ENCODE peak calls at places on chromosomes 6 and 20, in six cellular contexts. I is tibial artery, E is upper lobe of left lung, W is lung, C is lower lobe of right lung, K is heart left ventricle. H is an unnamed sample.
A peak's percentile ranks its signal among the peaks of the same experiment; 100 is the strongest.

GRCh38 chr6:548517-548916 is 108.4 kb downstream of the HUS1B start:
- DNase-seq in W (no peak), C (no peak), E (no peak), I (no peak), K (no peak), H (no peak)

GRCh38 chr6:20953019-20953418 is 418.8 kb downstream of the CDKAL1 start:
- DNase-seq in E (no peak), W (no peak), C (no peak), K (no peak), I (no peak), H (no peak)

GRCh38 chr20:47392015-47392720 is 35.7 kb upstream of the ZMYND8 start:
- DNase-seq in W (peak; percentile 44), I (no peak), K (no peak), E (peak; percentile 46), C (no peak), H (no peak)

GRCh38 chr20:3797592-3798404 is 1.7 kb downstream of the CDC25B start:
- DNase-seq in W (no peak), E (no peak), I (no peak), K (no peak), C (peak; percentile 34), H (no peak)

GRCh38 chr6:55868910-55869479 is 6.4 kb downstream of the BMP5 start:
- DNase-seq in C (no peak), E (no peak), K (no peak), I (no peak), W (no peak), H (no peak)

GRCh38 chr6:4466260-4466659 is 309.9 kb upstream of the CDYL start:
- DNase-seq in K (no peak), I (peak; percentile 23), E (peak; percentile 78), W (peak; percentile 48), C (peak; percentile 59), H (peak; percentile 51)

GRCh38 chr6:84774174-84775158 is 10.1 kb upstream of the TBX18 start:
- DNase-seq in E (peak; percentile 40), I (peak; percentile 41), W (no peak), C (peak; percentile 50), K (peak; percentile 72), H (no peak)

GRCh38 chr6:130906736-130907381 is 79.7 kb downstream of the SMLR1 start:
- DNase-seq in E (no peak), C (no peak), K (no peak), I (no peak), W (no peak), H (no peak)

GRCh38 chr20:17939622-17940446 is 28.8 kb downstream of the SNX5 start:
- DNase-seq in K (no peak), I (no peak), C (no peak), W (no peak), E (no peak), H (no peak)

GRCh38 chr6:148518371-148519156 is 175.9 kb downstream of the SASH1 start:
- DNase-seq in W (no peak), C (no peak), E (no peak), I (peak; percentile 54), K (no peak), H (no peak)
- H3K4me1 ChIP-seq in W (peaks cover 7% of the 10 kb centered on the region), C (peaks cover 18% of the 10 kb centered on the region), E (no peaks in the 10 kb centered on the region), I (peaks cover 60% of the 10 kb centered on the region), K (peaks cover 21% of the 10 kb centered on the region), H (peaks cover 14% of the 10 kb centered on the region)

DNA sequence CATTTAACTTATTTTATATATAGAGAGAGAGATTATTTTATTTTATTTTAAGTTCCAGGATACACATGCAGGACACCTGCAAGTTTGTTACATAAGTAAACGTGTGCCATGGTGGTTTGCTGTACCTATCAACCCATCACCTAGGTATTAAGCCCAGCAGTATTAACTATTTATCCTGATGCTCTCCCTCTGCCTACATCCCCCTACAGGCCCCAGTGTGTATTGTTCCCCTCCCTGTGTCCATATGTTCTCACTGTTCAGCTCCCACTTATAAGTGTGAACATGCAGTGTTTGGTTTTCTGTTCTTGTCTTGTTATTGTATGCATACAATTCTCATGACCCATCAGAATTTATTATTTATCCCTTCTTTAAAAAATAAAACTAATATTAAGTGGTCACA is 34.6 kb downstream of the FKBP1C start:
- DNase-seq in K (no peak), W (no peak), E (no peak), C (no peak), I (no peak), H (no peak)
- TF ChIP-seq CTCF in K (no peak), W (no peak), E (no peak), C (no peak), I (no peak), H (no peak)

GRCh38 chr6:113629940-113630339 is 227.2 kb upstream of the MARCKS start:
- DNase-seq in I (no peak), E (no peak), W (no peak), K (no peak), C (no peak), H (no peak)
- H3K4me1 ChIP-seq in I (peaks cover 53% of the 10 kb centered on the region), E (peaks cover 35% of the 10 kb centered on the region), W (peaks cover 10% of the 10 kb centered on the region), K (peaks cover 6% of the 10 kb centered on the region), C (peaks cover 48% of the 10 kb centered on the region), H (no peaks in the 10 kb centered on the region)

GRCh38 chr6:125780540-125781306 is 10.0 kb upstream of the NCOA7 start:
- DNase-seq in W (peak; percentile 38), E (peak; percentile 57), I (peak; percentile 57), C (peak; percentile 59), K (peak; percentile 64), H (peak; percentile 34)

GRCh38 chr6:125784365-125784764 is 6.4 kb upstream of the NCOA7 start:
- DNase-seq in K (no peak), W (no peak), C (no peak), E (no peak), I (no peak), H (no peak)

GRCh38 chr6:125779924-125780539 is 10.7 kb upstream of the NCOA7 start:
- DNase-seq in C (peak; percentile 80), E (peak; percentile 72), I (peak; percentile 84), K (peak; percentile 88), W (peak; percentile 82), H (peak; percentile 88)

DNA sequence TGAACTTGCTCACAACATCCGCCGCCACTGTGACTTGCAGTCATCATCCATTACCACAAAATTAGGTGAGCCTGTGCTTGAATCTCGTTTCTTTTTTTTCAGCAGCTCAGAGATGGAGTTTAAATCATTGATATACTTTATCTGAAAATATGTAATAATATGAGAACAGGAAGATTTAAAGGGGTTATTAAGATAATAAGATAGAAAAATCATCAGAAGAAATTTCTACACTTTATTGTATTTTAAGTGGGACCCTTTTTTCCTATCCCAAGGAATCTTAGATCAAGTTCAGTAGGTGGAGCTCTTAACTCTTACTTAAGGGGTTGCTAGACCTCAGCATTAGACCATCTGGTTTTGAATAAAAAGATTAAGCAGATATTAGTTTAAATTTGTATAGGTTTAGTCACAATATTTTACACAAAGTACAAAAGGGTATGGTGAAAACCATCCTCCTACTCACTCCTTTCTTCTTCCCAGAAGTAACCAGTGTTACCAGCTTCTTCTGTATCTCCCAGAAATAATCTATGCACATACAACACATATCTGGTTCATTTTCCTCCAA is 9.4 kb upstream of the NCOA7 start:
- DNase-seq in C (no peak), K (no peak), E (peak; percentile 66), W (no peak), I (peak; percentile 51), H (no peak)
- TF ChIP-seq CTCF in C (no peak), K (no peak), E (no peak), W (no peak), I (no peak), H (no peak)

GRCh38 chr20:44596010-44596409 is 13.6 kb downstream of the PKIG start:
- DNase-seq in E (no peak), K (no peak), I (peak; percentile 3), C (no peak), W (no peak), H (no peak)
- H3K4me1 ChIP-seq in E (peaks cover 61% of the 10 kb centered on the region), K (peaks cover 62% of the 10 kb centered on the region), I (peaks cover 86% of the 10 kb centered on the region), C (peaks cover 62% of the 10 kb centered on the region), W (peaks cover 37% of the 10 kb centered on the region), H (peaks cover 8% of the 10 kb centered on the region)